ENCODE peak calls at places on chromosomes 11 and 22, in ten cellular contexts. V, W, U, E, C, G, B, F, A and L are unnamed samples. For H3K36me3 and H3K4me1, the result is how much of the 10 kb centered on the place peaks cover.

GRCh38 chr11:61482513-61482912 is 26.0 kb upstream of the LRRC10B start:
- DNase-seq in V (peak), U (no peak), W (no peak), F (peak), C (no peak), B (no peak), E (no peak), G (no peak), A (no peak), L (no peak)

GRCh38 chr22:29353286-29353685 is 35.1 kb downstream of the AP1B1 start:
- DNase-seq in E (no peak), G (no peak), C (no peak), A (no peak), U (no peak), V (no peak), W (no peak), B (no peak), F (no peak), L (no peak)

GRCh38 chr22:29390270-29390669 is 1.9 kb upstream of the AP1B1 start:
- DNase-seq in A (no peak), E (no peak), C (no peak), U (no peak), V (no peak), W (no peak), F (no peak), B (no peak), G (no peak), L (no peak)

GRCh38 chr22:46040471-46041465 is 63.8 kb upstream of the WNT7B start:
- DNase-seq in U (no peak), A (no peak), E (no peak), F (peak), C (peak), W (no peak), G (no peak), V (no peak), B (peak), L (no peak)

GRCh38 chr11:30478923-30479322 is 107.2 kb downstream of the MPPED2 start:
- DNase-seq in W (no peak), E (no peak), C (peak), V (no peak), U (no peak), F (no peak), A (no peak), B (no peak), G (no peak), L (no peak)

GRCh38 chr11:60168306-60168705 is 14.6 kb downstream of the MS4A6A start:
- DNase-seq in B (no peak), E (no peak), A (no peak), V (no peak), W (no peak), G (no peak), C (no peak), F (no peak), U (no peak), L (no peak)

GRCh38 chr11:18611196-18611595 is 11.6 kb downstream of the MISFA start:
- DNase-seq in B (no peak), E (no peak), C (no peak), U (no peak), V (no peak), W (no peak), A (no peak), G (no peak), F (no peak), L (no peak)

GRCh38 chr22:35842954-35843353 is 125.3 kb downstream of the APOL5 start:
- DNase-seq in A (peak), V (no peak), F (peak), C (no peak), E (no peak), G (no peak), U (no peak), B (no peak), W (peak), L (peak)

GRCh38 chr11:6606471-6607189 is 3.1 kb downstream of the ILK start:
- DNase-seq in B (peak), C (peak), F (peak), U (peak), G (peak), W (peak), V (peak), E (no peak), A (peak), L (peak)

GRCh38 chr22:39220897-39221850 is 23.6 kb downstream of the PDGFB start:
- DNase-seq in E (no peak), V (no peak), W (no peak), G (peak), A (peak), C (no peak), U (no peak), F (no peak), B (peak), L (no peak)

GRCh38 chr11:12494699-12495098 is 117.3 kb downstream of the PARVA start:
- DNase-seq in U (no peak), C (no peak), W (no peak), G (no peak), F (no peak), B (no peak), A (peak), V (no peak), E (no peak), L (no peak)

GRCh38 chr11:8597182-8597581 is 3.2 kb upstream of the STK33 start:
- DNase-seq in W (no peak), B (no peak), U (no peak), A (peak), F (no peak), C (no peak), G (peak), V (no peak), E (no peak), L (no peak)

GRCh38 chr22:44337658-44338004 is 24.9 kb upstream of the SHISAL1 start:
- DNase-seq in U (no peak), E (no peak), C (peak), A (peak), G (peak), B (no peak), W (no peak), V (no peak), F (no peak), L (peak)

GRCh38 chr11:57387284-57388030 is 3.0 kb downstream of the PRG2 start:
- DNase-seq in W (no peak), E (no peak), F (no peak), A (peak), C (peak), U (no peak), B (no peak), V (no peak), G (no peak), L (no peak)

GRCh38 chr22:49272546-49273125 is 555.0 kb downstream of the BRD1 start:
- DNase-seq in B (no peak), U (no peak), A (no peak), F (no peak), E (no peak), G (no peak), V (no peak), C (no peak), W (no peak), L (no peak)

GRCh38 chr11:44030276-44030932 is 17.4 kb upstream of the ACCSL start:
- DNase-seq in U (no peak), V (peak), A (peak), E (peak), B (no peak), C (peak), G (no peak), F (no peak), W (no peak), L (no peak)

GRCh38 chr11:74182635-74183034 is 11.5 kb downstream of the PPME1 start:
- DNase-seq in U (no peak), W (no peak), C (no peak), F (no peak), V (no peak), G (peak), E (no peak), A (no peak), B (no peak), L (no peak)

GRCh38 chr22:39188809-39189208 is 36.3 kb upstream of the CBX7 start:
- DNase-seq in E (no peak), F (no peak), V (no peak), W (no peak), B (no peak), C (no peak), G (no peak), A (no peak), U (no peak), L (no peak)

GRCh38 chr11:74641905-74642304 is 49.5 kb downstream of the POLD3 start:
- DNase-seq in A (peak), G (no peak), E (no peak), W (no peak), U (no peak), B (no peak), V (no peak), F (no peak), C (peak), L (no peak)

GRCh38 chr11:14793546-14793945 is 98.5 kb downstream of the CYP2R1 start:
- DNase-seq in B (no peak), C (no peak), V (no peak), F (no peak), A (no peak), G (no peak), W (no peak), E (no peak), U (no peak), L (no peak)

GRCh38 chr22:32469799-32470212 is 4.8 kb upstream of the FBXO7 start:
- DNase-seq in B (no peak), G (peak), F (no peak), A (peak), E (no peak), U (no peak), C (peak), W (peak), V (no peak), L (peak)
- TF ChIP-seq CTCF in B (no peak), G (no peak), F (no peak), A (no peak), E (no peak), U (no peak), C (no peak), W (no peak), V (no peak), L (no peak)

GRCh38 chr22:19371893-19372292 is 59.6 kb downstream of the HIRA start:
- DNase-seq in W (no peak), B (no peak), F (no peak), E (no peak), U (no peak), V (no peak), A (no peak), G (no peak), C (no peak), L (no peak)

GRCh38 chr22:19368876-19369275 is 62.7 kb downstream of the HIRA start:
- DNase-seq in C (no peak), F (no peak), G (no peak), B (peak), E (no peak), U (no peak), V (no peak), A (no peak), W (no peak), L (no peak)

GRCh38 chr22:19373450-19373849 is 58.1 kb downstream of the HIRA start:
- DNase-seq in V (no peak), U (no peak), C (no peak), G (no peak), F (no peak), B (no peak), E (no peak), W (no peak), A (no peak), L (no peak)

GRCh38 chr22:19367763-19368367 is 63.7 kb downstream of the HIRA start:
- DNase-seq in C (no peak), A (no peak), F (no peak), G (no peak), V (no peak), W (no peak), U (no peak), B (no peak), E (no peak), L (no peak)
- H3K36me3 ChIP-seq in C (under half), A (under half), F (half or more), G (under half), V (under half), W (under half), U (under half), B (half or more), E (under half), L (half or more)

DNA sequence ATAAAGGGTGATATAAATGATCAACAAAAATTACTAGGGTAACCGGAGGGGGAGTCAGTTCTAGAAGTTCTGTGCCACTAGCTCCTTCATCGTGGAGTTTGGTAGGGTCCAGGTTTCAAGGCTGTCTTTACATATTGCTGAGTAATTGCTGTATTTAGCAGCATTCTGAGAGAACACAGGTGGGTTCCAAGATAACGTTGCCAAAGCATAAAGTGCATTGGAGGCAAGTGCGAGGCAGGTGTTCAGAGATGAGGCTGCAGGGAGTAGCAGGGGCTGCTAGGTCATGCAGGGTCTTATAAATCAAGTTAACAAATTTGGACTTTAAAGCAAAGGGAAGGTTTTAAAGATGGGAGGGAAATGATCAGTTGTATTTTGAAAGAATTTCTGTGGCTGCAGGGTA is 17.8 kb downstream of the SGSM3 start:
- DNase-seq in V (no peak), A (no peak), C (no peak), G (no peak), B (no peak), F (no peak), U (no peak), W (no peak), E (no peak), L (no peak)
- H3K4me1 ChIP-seq in V (under half), A (under half), C (under half), G (under half), B (under half), F (half or more), U (under half), W (under half), E (under half), L (under half)

GRCh38 chr11:118657238-118657637 is 22.2 kb downstream of the TREH start:
- DNase-seq in E (no peak), W (no peak), V (no peak), B (no peak), A (no peak), F (peak), C (no peak), U (no peak), G (no peak), L (no peak)

GRCh38 chr11:118659314-118659939 is 20.0 kb downstream of the TREH start:
- DNase-seq in U (peak), G (peak), A (peak), F (peak), B (peak), W (peak), C (peak), E (no peak), V (peak), L (peak)

GRCh38 chr11:118657709-118658108 is 21.7 kb downstream of the TREH start:
- DNase-seq in G (no peak), A (no peak), C (no peak), F (no peak), W (no peak), E (no peak), U (no peak), V (no peak), B (no peak), L (no peak)

GRCh38 chr11:118659956-118660645 is 19.3 kb downstream of the TREH start:
- DNase-seq in F (no peak), A (no peak), C (no peak), B (no peak), U (no peak), E (no peak), G (no peak), W (no peak), V (no peak), L (no peak)

DNA sequence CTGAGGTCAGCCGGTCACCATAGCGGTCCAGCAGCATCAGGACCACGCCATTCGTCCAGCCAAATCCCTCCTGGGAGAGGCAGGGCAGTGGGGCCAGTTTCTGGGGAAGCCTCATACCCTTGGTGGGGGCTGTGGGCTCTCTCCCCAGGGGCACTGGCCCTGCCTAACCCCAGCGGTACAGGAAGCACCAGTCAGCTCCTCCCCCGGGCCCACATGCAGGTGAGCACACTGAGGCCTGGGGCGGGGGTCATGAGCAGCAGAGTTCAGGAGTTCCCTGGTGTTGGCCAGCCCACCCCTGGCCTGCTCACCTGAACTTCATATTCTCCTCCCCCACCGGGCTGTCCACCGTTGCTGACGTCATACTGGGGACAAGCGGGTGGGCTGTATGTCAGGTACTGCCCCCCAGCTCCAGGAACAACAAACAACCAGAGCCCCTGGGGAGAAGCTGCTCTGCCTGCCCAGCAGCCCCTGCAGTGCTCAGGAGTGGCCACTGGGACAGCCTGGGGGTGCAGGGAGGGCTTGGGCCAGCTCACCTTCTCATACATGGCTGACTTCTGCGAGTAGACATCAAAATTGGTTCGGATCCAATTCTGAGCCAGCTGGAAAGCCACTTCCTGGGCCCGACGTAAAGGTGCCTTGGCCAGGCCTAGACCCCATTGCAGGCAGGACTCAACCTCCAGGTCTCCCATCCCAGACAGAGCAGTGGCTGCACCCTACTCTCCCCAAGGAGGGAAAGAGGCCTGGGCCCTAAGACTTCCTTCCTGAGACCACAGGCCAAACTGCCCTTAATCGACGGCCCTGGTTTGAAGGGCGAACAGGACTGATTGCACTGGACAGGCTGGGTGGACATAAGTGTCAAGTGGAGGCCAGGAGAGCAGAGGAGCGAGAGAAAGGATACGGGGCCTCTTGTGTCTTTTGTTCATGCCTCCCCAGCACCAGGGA is 20.8 kb downstream of the TREH start:
- DNase-seq in B (no peak), F (no peak), C (no peak), E (no peak), V (no peak), G (no peak), A (peak), U (no peak), W (no peak), L (no peak)
- TF ChIP-seq CTCF in B (no peak), F (no peak), C (no peak), E (no peak), V (peak), G (no peak), A (no peak), U (no peak), W (no peak), L (no peak)